ENCODE peak calls at places on chromosomes 1 and 21, in four cellular contexts. One of them, this sample, is unnamed.

GRCh38 chr1:153963030-153963849 is at the start of gene SLC39A1:
- DNase-seq in effector CD4-positive, alpha-beta T cell: peak; percentile 95
- DNase-seq in ELF-1: peak; percentile 99
- DNase-seq in right cardiac atrium: peak; percentile 98
- DNase-seq in this sample: peak; percentile 100

GRCh38 chr1:181392133-181392532 is 91.2 kb upstream of the CACNA1E start:
- DNase-seq in effector CD4-positive, alpha-beta T cell: no peak
- DNase-seq in ELF-1: no peak
- DNase-seq in right cardiac atrium: no peak
- DNase-seq in this sample: no peak

GRCh38 chr1:84834419-84835064 is 58.5 kb downstream of the LPAR3 start:
- DNase-seq in effector CD4-positive, alpha-beta T cell: no peak
- DNase-seq in ELF-1: no peak
- DNase-seq in right cardiac atrium: no peak
- DNase-seq in this sample: no peak

GRCh38 chr1:112798293-112798692 is 83.2 kb upstream of the PPM1J start:
- DNase-seq in effector CD4-positive, alpha-beta T cell: no peak
- DNase-seq in ELF-1: no peak
- DNase-seq in right cardiac atrium: no peak
- DNase-seq in this sample: no peak

GRCh38 chr1:60388092-60388987 is 314.8 kb upstream of the C1orf87 start:
- DNase-seq in effector CD4-positive, alpha-beta T cell: no peak
- DNase-seq in ELF-1: no peak
- DNase-seq in right cardiac atrium: peak; percentile 19
- DNase-seq in this sample: no peak

GRCh38 chr1:58780586-58781452 is 3.0 kb downstream of the JUN start:
- DNase-seq in effector CD4-positive, alpha-beta T cell: peak; percentile 15
- DNase-seq in ELF-1: peak; percentile 6
- DNase-seq in right cardiac atrium: no peak
- DNase-seq in this sample: no peak

GRCh38 chr21:21084179-21084578 is 86.0 kb downstream of the NCAM2 start:
- DNase-seq in effector CD4-positive, alpha-beta T cell: no peak
- DNase-seq in ELF-1: no peak
- DNase-seq in right cardiac atrium: no peak
- DNase-seq in this sample: no peak

GRCh38 chr1:15764269-15764764 is 5.7 kb downstream of the FBLIM1 start:
- DNase-seq in effector CD4-positive, alpha-beta T cell: no peak
- DNase-seq in ELF-1: no peak
- DNase-seq in right cardiac atrium: no peak
- DNase-seq in this sample: no peak

GRCh38 chr1:151593651-151594625 is 17.9 kb upstream of the SNX27 start:
- DNase-seq in effector CD4-positive, alpha-beta T cell: peak; percentile 84
- DNase-seq in ELF-1: peak; percentile 90
- DNase-seq in right cardiac atrium: peak; percentile 68
- DNase-seq in this sample: peak; percentile 90

GRCh38 chr1:162016616-162017015 is 7.1 kb downstream of the OLFML2B start:
- DNase-seq in effector CD4-positive, alpha-beta T cell: no peak
- DNase-seq in ELF-1: no peak
- DNase-seq in right cardiac atrium: no peak
- DNase-seq in this sample: no peak

GRCh38 chr1:156279837-156280236 is 2.8 kb downstream of the SMG5 start:
- DNase-seq in effector CD4-positive, alpha-beta T cell: no peak
- DNase-seq in ELF-1: no peak
- DNase-seq in right cardiac atrium: no peak
- DNase-seq in this sample: no peak

GRCh38 chr1:221397606-221398005 is 344.3 kb downstream of the DUSP10 start:
- DNase-seq in effector CD4-positive, alpha-beta T cell: no peak
- DNase-seq in ELF-1: no peak
- DNase-seq in right cardiac atrium: no peak
- DNase-seq in this sample: peak; percentile 30

GRCh38 chr1:170560681-170561285 is 28.8 kb downstream of the GORAB start:
- DNase-seq in effector CD4-positive, alpha-beta T cell: no peak
- DNase-seq in ELF-1: no peak
- DNase-seq in right cardiac atrium: no peak
- DNase-seq in this sample: no peak

GRCh38 chr1:219123041-219123440 is 50.6 kb upstream of the LYPLAL1 start:
- DNase-seq in effector CD4-positive, alpha-beta T cell: no peak
- DNase-seq in ELF-1: no peak
- DNase-seq in right cardiac atrium: peak; percentile 19
- DNase-seq in this sample: no peak

GRCh38 chr1:241074507-241074906 is 282.5 kb downstream of the RGS7 start:
- DNase-seq in effector CD4-positive, alpha-beta T cell: no peak
- DNase-seq in ELF-1: no peak
- DNase-seq in right cardiac atrium: no peak
- DNase-seq in this sample: no peak

This sample was measured in kidney.